ENCODE peak calls at places on chromosomes 5 and 9, in five cellular contexts. S, O, G, P and X are unnamed samples.

GRCh38 chr5:157862183-157862851 is 3.4 kb upstream of the CLINT1 start:
- DNase-seq in S (no peak), O (no peak), G (no peak), P (no peak), X (no peak)

GRCh38 chr9:109035684-109036423 is 22.6 kb upstream of the CTNNAL1 start:
- DNase-seq in S (peak), O (peak), G (no peak), P (no peak), X (no peak)

GRCh38 chr5:139649082-139649991 is 1.2 kb downstream of the CXXC5 start:
- DNase-seq in S (no peak), O (no peak), G (no peak), P (no peak), X (no peak)

GRCh38 chr5:66807743-66808142 is 211.6 kb downstream of the MAST4 start:
- DNase-seq in S (no peak), O (peak), G (peak), P (no peak), X (no peak)

GRCh38 chr5:6791031-6791577 is 77.9 kb downstream of the TENT4A start:
- DNase-seq in S (no peak), O (no peak), G (no peak), P (peak), X (no peak)

GRCh38 chr5:5523066-5523505 is 100.6 kb downstream of the ICE1 start:
- DNase-seq in S (no peak), O (no peak), G (no peak), P (no peak), X (peak)

GRCh38 chr9:128393171-128393761 is 22.1 kb downstream of the URM1 start:
- DNase-seq in S (no peak), O (no peak), G (no peak), P (no peak), X (no peak)

GRCh38 chr9:107337676-107338590 is 54.9 kb downstream of the RAD23B start:
- DNase-seq in S (no peak), O (no peak), G (peak), P (no peak), X (no peak)

GRCh38 chr5:106167766-106168165 is 1503.0 kb downstream of the EFNA5 start:
- DNase-seq in S (no peak), O (no peak), G (no peak), P (no peak), X (no peak)

GRCh38 chr5:77558266-77558665 is 66.2 kb upstream of the WDR41 start:
- DNase-seq in S (no peak), O (no peak), G (no peak), P (no peak), X (no peak)

GRCh38 chr5:150214289-150214688 is 24.4 kb downstream of the SLC6A7 start:
- DNase-seq in S (no peak), O (no peak), G (no peak), P (no peak), X (no peak)

GRCh38 chr9:112605518-112605917 is 112.4 kb downstream of the INIP start:
- DNase-seq in S (no peak), O (no peak), G (no peak), P (no peak), X (peak)

GRCh38 chr9:135047026-135047350 is 40.5 kb upstream of the OLFM1 start:
- DNase-seq in S (no peak), O (no peak), G (no peak), P (peak), X (no peak)

GRCh38 chr9:4024281-4024680 is 275.6 kb downstream of the GLIS3 start:
- DNase-seq in S (no peak), O (no peak), G (no peak), P (no peak), X (no peak)

GRCh38 chr9:86975571-86975970 is 28.3 kb upstream of the GAS1 start:
- DNase-seq in S (no peak), O (no peak), G (no peak), P (no peak), X (no peak)

GRCh38 chr5:14718778-14719177 is 54.3 kb downstream of the OTULIN start:
- DNase-seq in S (no peak), O (no peak), G (no peak), P (no peak), X (no peak)

GRCh38 chr5:68755293-68755692 is 338.5 kb upstream of the SLC30A5 start:
- DNase-seq in S (no peak), O (no peak), G (no peak), P (no peak), X (no peak)

GRCh38 chr5:179261301-179262125 is 83.7 kb downstream of the ADAMTS2 start:
- DNase-seq in S (no peak), O (no peak), G (no peak), P (peak), X (no peak)

GRCh38 chr5:86143837-86144236 is 473.9 kb upstream of the COX7C start:
- DNase-seq in S (no peak), O (no peak), G (no peak), P (no peak), X (no peak)

GRCh38 chr5:66100851-66101250 is 43.2 kb upstream of the SREK1 start:
- DNase-seq in S (no peak), O (no peak), G (no peak), P (no peak), X (no peak)

GRCh38 chr5:66744040-66744439 is 147.8 kb downstream of the MAST4 start:
- DNase-seq in S (no peak), O (peak), G (no peak), P (no peak), X (no peak)

GRCh38 chr5:174692381-174692780 is 32.0 kb upstream of the MSX2 start:
- DNase-seq in S (no peak), O (no peak), G (no peak), P (no peak), X (no peak)

GRCh38 chr9:89252910-89253309 is 58.1 kb upstream of the CKS2 start:
- DNase-seq in S (no peak), O (no peak), G (no peak), P (no peak), X (no peak)

GRCh38 chr5:54905942-54906537 is 79.4 kb downstream of the ESM1 start:
- DNase-seq in S (peak), O (peak), G (no peak), P (no peak), X (peak)

GRCh38 chr5:150297236-150297890 is 5.3 kb downstream of the ARSI start:
- DNase-seq in S (no peak), O (no peak), G (no peak), P (no peak), X (no peak)

DNA sequence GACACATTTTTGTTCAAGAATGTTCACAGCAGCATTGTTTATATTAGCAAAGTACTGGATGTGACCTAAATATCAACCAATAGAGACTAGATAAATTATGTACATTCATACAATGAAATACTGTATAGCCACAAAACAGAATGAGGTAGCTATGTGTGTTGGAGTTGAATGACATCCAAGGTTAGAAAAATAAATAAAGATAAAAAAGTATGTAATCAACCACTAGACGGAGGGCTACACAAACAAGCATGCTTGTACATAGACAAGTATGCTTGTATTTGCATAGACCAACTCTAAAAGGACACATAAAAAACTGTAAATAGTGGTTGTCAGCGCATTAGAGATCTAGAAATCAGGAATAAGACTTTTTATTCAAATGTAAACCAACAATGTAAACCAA is 3.0 kb downstream of the FEM1C start:
- DNase-seq in S (no peak), O (no peak), G (no peak), P (no peak), X (no peak)
- TF ChIP-seq CTCF in S (no peak), O (no peak), G (no peak), P (no peak), X (no peak)

GRCh38 chr9:99012957-99013512 is 69.3 kb downstream of the COL15A1 start:
- DNase-seq in S (no peak), O (no peak), G (no peak), P (no peak), X (no peak)
- TF ChIP-seq CTCF in S (no peak), O (peak), G (peak), P (no peak), X (no peak)

GRCh38 chr5:91111473-91112238 is 271.5 kb downstream of the ARRDC3 start:
- DNase-seq in S (no peak), O (no peak), G (no peak), P (no peak), X (no peak)
- TF ChIP-seq CTCF in S (no peak), O (no peak), G (no peak), P (no peak), X (no peak)

GRCh38 chr9:122364117-122364782 is 6.6 kb upstream of the PTGS1 start:
- DNase-seq in S (no peak), O (no peak), G (no peak), P (no peak), X (no peak)
- TF ChIP-seq CTCF in S (no peak), O (no peak), G (no peak), P (no peak), X (no peak)

GRCh38 chr5:9851458-9851857 is 221.3 kb upstream of the TAS2R1 start:
- DNase-seq in S (no peak), O (peak), G (peak), P (no peak), X (no peak)
- TF ChIP-seq CTCF in S (peak), O (no peak), G (peak), P (peak), X (no peak)

DNA sequence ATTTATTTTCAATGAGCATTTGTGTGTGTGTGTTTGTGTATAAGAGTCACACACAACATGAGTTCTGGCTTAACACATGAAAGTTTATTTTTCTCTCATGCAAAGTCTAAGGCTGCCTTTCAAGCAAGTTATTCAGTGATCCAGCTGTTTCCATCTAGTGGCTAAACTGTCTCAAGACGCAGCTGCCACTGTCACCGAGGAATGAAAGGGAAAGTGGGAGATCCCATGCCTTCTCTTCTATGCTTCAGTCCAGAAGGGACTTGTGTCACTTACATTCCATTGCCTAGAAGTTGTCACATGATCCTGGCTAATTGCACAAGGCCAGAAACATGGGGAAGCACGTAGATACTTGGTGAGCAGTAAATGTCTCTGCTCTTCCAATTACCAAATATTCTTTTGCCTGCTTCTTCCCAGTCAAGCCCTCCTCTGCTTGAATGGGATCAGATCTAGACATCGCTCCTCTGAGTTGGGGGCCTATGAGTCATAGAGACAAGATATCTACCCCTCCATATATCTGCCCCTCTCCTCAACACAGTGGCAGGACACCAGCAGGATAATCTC is 30.4 kb upstream of the SLIT3 start:
- DNase-seq in S (no peak), O (no peak), G (no peak), P (no peak), X (no peak)
- TF ChIP-seq CTCF in S (peak), O (no peak), G (peak), P (peak), X (no peak)